ENCODE peak calls at places on chromosome 15, in seven cellular contexts. One of them, this sample, is unnamed.

GRCh38 chr15:48623456-48623855 is 22.1 kb downstream of the FBN1 start:
- DNase-seq in T-helper 2 cell: no peak
- DNase-seq in fibroblast of villous mesenchyme: no peak
- DNase-seq in T-helper 9 cell: no peak
- DNase-seq in activated T-cell treated with anti-CD3 and anti-CD28 coated beads for 1 hour: no peak
- DNase-seq in NCI-H1417: no peak
- DNase-seq in cardiac fibroblast: no peak
- DNase-seq in this sample: no peak

GRCh38 chr15:53693729-53694533 is 65.5 kb downstream of the WDR72 start:
- DNase-seq in cardiac fibroblast: no peak
- DNase-seq in activated T-cell treated with anti-CD3 and anti-CD28 coated beads for 1 hour: no peak
- DNase-seq in T-helper 2 cell: no peak
- DNase-seq in T-helper 9 cell: no peak
- DNase-seq in fibroblast of villous mesenchyme: no peak
- DNase-seq in NCI-H1417: no peak
- DNase-seq in this sample: no peak

GRCh38 chr15:89104172-89104564 is 15.9 kb downstream of the ABHD2 start:
- DNase-seq in activated T-cell treated with anti-CD3 and anti-CD28 coated beads for 1 hour: no peak
- DNase-seq in cardiac fibroblast: peak; percentile 93
- DNase-seq in NCI-H1417: no peak
- DNase-seq in T-helper 9 cell: no peak
- DNase-seq in T-helper 2 cell: no peak
- DNase-seq in fibroblast of villous mesenchyme: peak; percentile 72
- DNase-seq in this sample: no peak

GRCh38 chr15:99390667-99391066 is 139.4 kb downstream of the LRRC28 start:
- DNase-seq in T-helper 2 cell: no peak
- DNase-seq in activated T-cell treated with anti-CD3 and anti-CD28 coated beads for 1 hour: no peak
- DNase-seq in cardiac fibroblast: no peak
- DNase-seq in NCI-H1417: no peak
- DNase-seq in T-helper 9 cell: no peak
- DNase-seq in fibroblast of villous mesenchyme: no peak
- DNase-seq in this sample: no peak

GRCh38 chr15:31887246-31887645 is 143.1 kb upstream of the CHRNA7 start:
- DNase-seq in fibroblast of villous mesenchyme: no peak
- DNase-seq in cardiac fibroblast: no peak
- DNase-seq in T-helper 9 cell: no peak
- DNase-seq in T-helper 2 cell: no peak
- DNase-seq in activated T-cell treated with anti-CD3 and anti-CD28 coated beads for 1 hour: no peak
- DNase-seq in NCI-H1417: peak; percentile 50
- DNase-seq in this sample: no peak

GRCh38 chr15:53288542-53288941 is 470.9 kb downstream of the WDR72 start:
- DNase-seq in T-helper 2 cell: no peak
- DNase-seq in cardiac fibroblast: no peak
- DNase-seq in NCI-H1417: no peak
- DNase-seq in T-helper 9 cell: no peak
- DNase-seq in fibroblast of villous mesenchyme: no peak
- DNase-seq in activated T-cell treated with anti-CD3 and anti-CD28 coated beads for 1 hour: no peak
- DNase-seq in this sample: no peak

GRCh38 chr15:31032959-31033358 is 41.5 kb upstream of the MTMR10 start:
- DNase-seq in T-helper 9 cell: no peak
- DNase-seq in NCI-H1417: no peak
- DNase-seq in fibroblast of villous mesenchyme: peak; percentile 60
- DNase-seq in cardiac fibroblast: peak; percentile 93
- DNase-seq in activated T-cell treated with anti-CD3 and anti-CD28 coated beads for 1 hour: no peak
- DNase-seq in T-helper 2 cell: no peak
- DNase-seq in this sample: no peak

GRCh38 chr15:52523192-52523591 is 5.5 kb downstream of the MYO5A start:
- DNase-seq in activated T-cell treated with anti-CD3 and anti-CD28 coated beads for 1 hour: no peak
- DNase-seq in T-helper 9 cell: no peak
- DNase-seq in NCI-H1417: no peak
- DNase-seq in fibroblast of villous mesenchyme: peak; percentile 83
- DNase-seq in cardiac fibroblast: peak; percentile 41
- DNase-seq in T-helper 2 cell: no peak
- DNase-seq in this sample: no peak

GRCh38 chr15:29322407-29322806 is 52.8 kb upstream of the NSMCE3 start:
- DNase-seq in activated T-cell treated with anti-CD3 and anti-CD28 coated beads for 1 hour: no peak
- DNase-seq in NCI-H1417: peak; percentile 59
- DNase-seq in cardiac fibroblast: peak; percentile 26
- DNase-seq in fibroblast of villous mesenchyme: no peak
- DNase-seq in T-helper 2 cell: no peak
- DNase-seq in T-helper 9 cell: no peak
- DNase-seq in this sample: no peak

GRCh38 chr15:100141304-100142080 is 200.3 kb downstream of the ADAMTS17 start:
- DNase-seq in NCI-H1417: no peak
- DNase-seq in T-helper 9 cell: no peak
- DNase-seq in T-helper 2 cell: no peak
- DNase-seq in fibroblast of villous mesenchyme: no peak
- DNase-seq in cardiac fibroblast: peak; percentile 35
- DNase-seq in activated T-cell treated with anti-CD3 and anti-CD28 coated beads for 1 hour: no peak
- DNase-seq in this sample: no peak

GRCh38 chr15:73239564-73240208 is 129.1 kb downstream of the HCN4 start:
- DNase-seq in NCI-H1417: no peak
- DNase-seq in T-helper 2 cell: no peak
- DNase-seq in cardiac fibroblast: peak; percentile 21
- DNase-seq in fibroblast of villous mesenchyme: peak; percentile 13
- DNase-seq in activated T-cell treated with anti-CD3 and anti-CD28 coated beads for 1 hour: no peak
- DNase-seq in T-helper 9 cell: no peak
- DNase-seq in this sample: no peak

GRCh38 chr15:96321422-96322391 is 8.8 kb upstream of the NR2F2 start:
- DNase-seq in NCI-H1417: peak; percentile 60
- DNase-seq in activated T-cell treated with anti-CD3 and anti-CD28 coated beads for 1 hour: no peak
- DNase-seq in T-helper 2 cell: no peak
- DNase-seq in T-helper 9 cell: no peak
- DNase-seq in fibroblast of villous mesenchyme: peak; percentile 56
- DNase-seq in cardiac fibroblast: peak; percentile 48
- DNase-seq in this sample: no peak

GRCh38 chr15:42084465-42085235 is 9.7 kb downstream of the PLA2G4D start:
- DNase-seq in fibroblast of villous mesenchyme: peak; percentile 46
- DNase-seq in activated T-cell treated with anti-CD3 and anti-CD28 coated beads for 1 hour: peak; percentile 30
- DNase-seq in T-helper 9 cell: peak; percentile 41
- DNase-seq in NCI-H1417: peak; percentile 16
- DNase-seq in T-helper 2 cell: peak; percentile 23
- DNase-seq in cardiac fibroblast: peak; percentile 66
- DNase-seq in this sample: peak; percentile 85

GRCh38 chr15:39618063-39618823 is 37.4 kb downstream of the THBS1 start:
- DNase-seq in fibroblast of villous mesenchyme: no peak
- DNase-seq in cardiac fibroblast: no peak
- DNase-seq in activated T-cell treated with anti-CD3 and anti-CD28 coated beads for 1 hour: no peak
- DNase-seq in T-helper 9 cell: no peak
- DNase-seq in T-helper 2 cell: no peak
- DNase-seq in NCI-H1417: no peak
- DNase-seq in this sample: no peak

GRCh38 chr15:85475317-85475701 is 94.9 kb downstream of the AKAP13 start:
- DNase-seq in cardiac fibroblast: no peak
- DNase-seq in T-helper 2 cell: no peak
- DNase-seq in fibroblast of villous mesenchyme: peak; percentile 44
- DNase-seq in NCI-H1417: no peak
- DNase-seq in activated T-cell treated with anti-CD3 and anti-CD28 coated beads for 1 hour: no peak
- DNase-seq in T-helper 9 cell: no peak
- DNase-seq in this sample: no peak

GRCh38 chr15:49620174-49620573 is 444 bp downstream of the FAM227B start:
- DNase-seq in cardiac fibroblast: peak; percentile 84
- DNase-seq in fibroblast of villous mesenchyme: peak; percentile 68
- DNase-seq in T-helper 9 cell: no peak
- DNase-seq in activated T-cell treated with anti-CD3 and anti-CD28 coated beads for 1 hour: no peak
- DNase-seq in NCI-H1417: peak; percentile 15
- DNase-seq in T-helper 2 cell: no peak
- DNase-seq in this sample: no peak

GRCh38 chr15:36898522-36899126 is 201.7 kb downstream of the MEIS2 start:
- DNase-seq in fibroblast of villous mesenchyme: no peak
- DNase-seq in activated T-cell treated with anti-CD3 and anti-CD28 coated beads for 1 hour: no peak
- DNase-seq in T-helper 2 cell: no peak
- DNase-seq in cardiac fibroblast: no peak
- DNase-seq in T-helper 9 cell: no peak
- DNase-seq in NCI-H1417: no peak
- DNase-seq in this sample: no peak